ENCODE peak calls at places on chromosomes 7 and 10, in five cellular contexts. A is amniotic stem cell, L is endothelial cell, C is amniotic epithelial cell, F is neural progenitor cell. Y is an unnamed sample.

GRCh38 chr10:123154943-123155505 is 822 bp downstream of the BUB3 start:
- DNase-seq in L (no peak), F (no peak), C (peak), A (no peak), Y (peak)

GRCh38 chr10:131180941-131181855 is 130.3 kb downstream of the TCERG1L start:
- DNase-seq in C (no peak), F (no peak), L (no peak), A (no peak), Y (no peak)

GRCh38 chr10:118583611-118584010 is 11.8 kb downstream of the PRLHR start:
- DNase-seq in L (no peak), C (no peak), F (no peak), A (no peak), Y (no peak)

GRCh38 chr7:134813668-134814067 is 34.2 kb downstream of the CALD1 start:
- DNase-seq in C (peak), L (no peak), F (no peak), A (no peak), Y (no peak)

GRCh38 chr10:18418579-18419210 is 232.7 kb downstream of the NSUN6 start:
- DNase-seq in F (no peak), C (no peak), L (no peak), A (no peak), Y (no peak)

GRCh38 chr7:147298611-147299043 is 1182.0 kb downstream of the CNTNAP2 start:
- DNase-seq in C (no peak), L (no peak), A (peak), F (no peak), Y (no peak)

GRCh38 chr7:41900034-41900433 is 197.1 kb upstream of the INHBA start:
- DNase-seq in F (no peak), L (no peak), A (no peak), C (no peak), Y (no peak)

GRCh38 chr7:28520074-28521015 is 108.0 kb downstream of the CREB5 start:
- DNase-seq in C (no peak), F (no peak), L (no peak), A (no peak), Y (no peak)

GRCh38 chr7:326845-327304 is 36.9 kb downstream of the FOXL3 start:
- DNase-seq in F (no peak), L (no peak), A (no peak), C (peak), Y (peak)